ENCODE peak calls at places on chromosomes 3 and 15, in eight cellular contexts. S is T-helper 17 cell; C is astrocyte of the spinal cord; V is activated T-cell treated with anti-CD3 and anti-CD28 coated beads, Interleukin-2, amount 50 U/mL, for 72 hours; Y is neural crest cell; D is left kidney; I is sciatic nerve; E is HS-27A. P is an unnamed sample.
A peak's percentile ranks its signal among the peaks of the same experiment; 100 is the strongest.

GRCh38 chr3:190014940-190015339 is 105.8 kb downstream of the P3H2 start:
- DNase-seq in S (no peak), C (no peak), V (no peak), Y (no peak), D (no peak), I (no peak), E (no peak), P (no peak)

GRCh38 chr15:68818671-68819450 is 1.8 kb downstream of the ANP32A start:
- DNase-seq in S (no peak), C (peak; percentile 54), V (peak; percentile 23), Y (no peak), D (peak; percentile 87), I (peak; percentile 82), E (peak; percentile 38), P (peak; percentile 17)

GRCh38 chr3:195565716-195566115 is 18.0 kb downstream of the APOD start:
- DNase-seq in S (no peak), C (no peak), V (no peak), Y (no peak), D (peak; percentile 55), I (no peak), E (no peak), P (no peak)

GRCh38 chr3:108518895-108519294 is 8.5 kb upstream of the MYH15 start:
- DNase-seq in S (no peak), C (peak; percentile 22), V (no peak), Y (no peak), D (no peak), I (no peak), E (no peak), P (no peak)

GRCh38 chr15:49918106-49918505 is 200.9 kb downstream of the ATP8B4 start:
- DNase-seq in S (no peak), C (peak; percentile 35), V (no peak), Y (no peak), D (no peak), I (no peak), E (no peak), P (no peak)

GRCh38 chr15:31605467-31605931 is 278.9 kb downstream of the KLF13 start:
- DNase-seq in S (no peak), C (peak; percentile 5), V (no peak), Y (peak; percentile 28), D (peak; percentile 39), I (no peak), E (no peak), P (no peak)

GRCh38 chr15:93018574-93018973 is 70.4 kb downstream of the RGMA start:
- DNase-seq in S (no peak), C (no peak), V (no peak), Y (no peak), D (peak; percentile 18), I (no peak), E (no peak), P (no peak)

GRCh38 chr3:143988306-143988705 is 16.7 kb downstream of the DIPK2A start:
- DNase-seq in S (no peak), C (no peak), V (no peak), Y (no peak), D (no peak), I (no peak), E (no peak), P (no peak)

GRCh38 chr15:43873651-43874050 is 46.8 kb downstream of the WDR76 start:
- DNase-seq in S (no peak), C (no peak), V (no peak), Y (no peak), D (no peak), I (no peak), E (no peak), P (no peak)

GRCh38 chr3:52072020-52072419 is 15.6 kb upstream of the DUSP7 start:
- DNase-seq in S (no peak), C (no peak), V (no peak), Y (no peak), D (no peak), I (no peak), E (no peak), P (no peak)

GRCh38 chr3:157064402-157064801 is 95.5 kb downstream of the CCNL1 start:
- DNase-seq in S (no peak), C (no peak), V (no peak), Y (no peak), D (no peak), I (no peak), E (no peak), P (no peak)

GRCh38 chr3:73432021-73432722 is 192.6 kb downstream of the PDZRN3 start:
- DNase-seq in S (no peak), C (peak; percentile 48), V (peak; percentile 7), Y (no peak), D (peak; percentile 79), I (no peak), E (peak; percentile 12), P (peak; percentile 6)

GRCh38 chr15:36924076-36924475 is 176.3 kb downstream of the MEIS2 start:
- DNase-seq in S (no peak), C (no peak), V (no peak), Y (no peak), D (peak; percentile 53), I (no peak), E (no peak), P (no peak)

GRCh38 chr3:194148383-194148782 is 12.4 kb downstream of the HES1 start:
- DNase-seq in S (no peak), C (peak; percentile 75), V (no peak), Y (no peak), D (peak; percentile 74), I (peak; percentile 81), E (no peak), P (no peak)

GRCh38 chr15:52529289-52529929 is 729 bp upstream of the MYO5A start:
- DNase-seq in S (peak; percentile 12), C (peak; percentile 21), V (peak; percentile 15), Y (peak; percentile 14), D (peak; percentile 56), I (no peak), E (no peak), P (no peak)

GRCh38 chr15:62998262-62998909 is 44.2 kb upstream of the TPM1 start:
- DNase-seq in S (no peak), C (no peak), V (no peak), Y (no peak), D (no peak), I (no peak), E (no peak), P (no peak)

GRCh38 chr15:59166156-59166555 is 40.5 kb upstream of the LDHAL6B start:
- DNase-seq in S (no peak), C (no peak), V (no peak), Y (no peak), D (no peak), I (no peak), E (no peak), P (no peak)

GRCh38 chr15:90004252-90004651 is 3.1 kb downstream of the ZNF710 start:
- DNase-seq in S (no peak), C (no peak), V (no peak), Y (no peak), D (peak; percentile 33), I (no peak), E (no peak), P (no peak)

GRCh38 chr15:67834593-67835348 is 5.1 kb downstream of the RNU6-1 start:
- DNase-seq in S (no peak), C (no peak), V (no peak), Y (no peak), D (peak; percentile 67), I (no peak), E (no peak), P (no peak)

GRCh38 chr3:79329154-79329553 is 438.6 kb downstream of the ROBO1 start:
- DNase-seq in S (no peak), C (peak; percentile 27), V (no peak), Y (no peak), D (no peak), I (no peak), E (no peak), P (no peak)

GRCh38 chr3:128343287-128344045 is 123.2 kb downstream of the DNAJB8 start:
- DNase-seq in S (no peak), C (peak; percentile 47), V (no peak), Y (no peak), D (peak; percentile 59), I (no peak), E (peak; percentile 20), P (no peak)

GRCh38 chr3:30933478-30934207 is 39.2 kb upstream of the GADL1 start:
- DNase-seq in S (no peak), C (no peak), V (no peak), Y (no peak), D (no peak), I (no peak), E (no peak), P (peak; percentile 1)

GRCh38 chr3:195061756-195062655 is 209.0 kb downstream of the XXYLT1 start:
- DNase-seq in S (no peak), C (no peak), V (no peak), Y (no peak), D (no peak), I (no peak), E (no peak), P (no peak)

GRCh38 chr15:76930831-76931396 is 635 bp upstream of the RCN2 start:
- DNase-seq in S (no peak), C (no peak), V (no peak), Y (no peak), D (no peak), I (no peak), E (no peak), P (peak; percentile 39)

GRCh38 chr3:191399918-191400317 is 61.0 kb upstream of the PYDC2 start:
- DNase-seq in S (no peak), C (peak; percentile 65), V (no peak), Y (no peak), D (no peak), I (no peak), E (no peak), P (no peak)

GRCh38 chr3:117903226-117903625 is 1131.4 kb downstream of the IGSF11 start:
- DNase-seq in S (no peak), C (peak; percentile 74), V (no peak), Y (no peak), D (no peak), I (no peak), E (peak; percentile 80), P (no peak)